ENCODE peak calls at places on chromosome 16, in six cellular contexts. J is ovary, T is K562, B is A549, P is sigmoid colon, M is esophagus muscularis mucosa. C is an unnamed sample. For H3K9me3, the result is how much of the 10 kb centered on the place peaks cover.

GRCh38 chr16:66287916-66288315 is 78.6 kb upstream of the CDH5 start:
- DNase-seq in J (no peak), T (no peak), B (no peak), P (peak), M (no peak), C (no peak)

GRCh38 chr16:71288890-71289731 is at the start of gene CMTR2:
- DNase-seq in J (peak), T (peak), B (peak), P (peak), M (peak), C (peak)

GRCh38 chr16:66135376-66135775 is 231.1 kb upstream of the CDH5 start:
- DNase-seq in J (peak), T (no peak), B (no peak), P (peak), M (no peak), C (no peak)

GRCh38 chr16:65713409-65713808 is 591.5 kb upstream of the CDH11 start:
- DNase-seq in J (no peak), T (no peak), B (no peak), P (no peak), M (no peak), C (no peak)

GRCh38 chr16:49365711-49366509 is 7.7 kb upstream of the C16orf78 start:
- DNase-seq in J (no peak), T (no peak), B (no peak), P (no peak), M (no peak), C (no peak)

GRCh38 chr16:16030449-16030848 is 81.0 kb downstream of the ABCC1 start:
- DNase-seq in J (no peak), T (no peak), B (no peak), P (no peak), M (no peak), C (no peak)

GRCh38 chr16:66226762-66227161 is 139.7 kb upstream of the CDH5 start:
- DNase-seq in J (no peak), T (no peak), B (no peak), P (no peak), M (no peak), C (no peak)

GRCh38 chr16:66740010-66740409 is 11.4 kb downstream of the DYNC1LI2 start:
- DNase-seq in J (no peak), T (peak), B (peak), P (no peak), M (no peak), C (no peak)

GRCh38 chr16:54938351-54939346 is 8.0 kb downstream of the IRX5 start:
- DNase-seq in J (no peak), T (no peak), B (no peak), P (no peak), M (peak), C (no peak)

GRCh38 chr16:10878328-10878643 is 1.3 kb downstream of the CIITA start:
- DNase-seq in J (no peak), T (no peak), B (no peak), P (no peak), M (no peak), C (no peak)

GRCh38 chr16:1466968-1467521 is 7.8 kb downstream of the CLCN7 start:
- DNase-seq in J (no peak), T (no peak), B (no peak), P (no peak), M (no peak), C (no peak)

GRCh38 chr16:83219285-83219684 is 588.5 kb upstream of the HSBP1 start:
- DNase-seq in J (no peak), T (no peak), B (no peak), P (no peak), M (no peak), C (no peak)

GRCh38 chr16:67490330-67491096 is 7.2 kb upstream of the AGRP start:
- DNase-seq in J (no peak), T (no peak), B (no peak), P (no peak), M (no peak), C (no peak)

GRCh38 chr16:11004351-11004750 is 60.0 kb downstream of the CLEC16A start:
- DNase-seq in J (no peak), T (no peak), B (no peak), P (no peak), M (no peak), C (no peak)

GRCh38 chr16:13397126-13397525 is 495.7 kb downstream of the SHISA9 start:
- DNase-seq in J (no peak), T (no peak), B (no peak), P (no peak), M (peak), C (no peak)

GRCh38 chr16:2979669-2980226 is 498 bp downstream of the PKMYT1 start:
- DNase-seq in J (peak), T (peak), B (no peak), P (no peak), M (no peak), C (no peak)

GRCh38 chr16:968620-969019 is 2.2 kb downstream of the LMF1 start:
- DNase-seq in J (no peak), T (no peak), B (no peak), P (no peak), M (no peak), C (no peak)

GRCh38 chr16:76265434-76266045 is 11.7 kb upstream of the CNTNAP4 start:
- DNase-seq in J (no peak), T (peak), B (peak), P (no peak), M (no peak), C (no peak)

GRCh38 chr16:67207857-67208524 is 9.1 kb downstream of the ELMO3 start:
- DNase-seq in J (no peak), T (peak), B (peak), P (no peak), M (no peak), C (no peak)

GRCh38 chr16:27318399-27319256 is 4.9 kb downstream of the IL4R start:
- DNase-seq in J (no peak), T (no peak), B (no peak), P (peak), M (no peak), C (no peak)

GRCh38 chr16:720990-721764 is at the start of gene ANTKMT:
- DNase-seq in J (peak), T (peak), B (peak), P (peak), M (no peak), C (peak)

GRCh38 chr16:11586856-11587642 is at the start of gene LITAF:
- DNase-seq in J (peak), T (peak), B (peak), P (peak), M (no peak), C (peak)

GRCh38 chr16:65624696-65625095 is 502.8 kb upstream of the CDH11 start:
- DNase-seq in J (no peak), T (no peak), B (no peak), P (no peak), M (no peak), C (no peak)

GRCh38 chr16:7303677-7304200 is 28.9 kb upstream of the RBFOX1 start:
- DNase-seq in J (no peak), T (no peak), B (no peak), P (no peak), M (no peak), C (no peak)

GRCh38 chr16:529012-529575 is 1.6 kb downstream of the CAPN15 start:
- DNase-seq in J (no peak), T (no peak), B (no peak), P (no peak), M (no peak), C (no peak)

GRCh38 chr16:86610779-86611516 is 32.6 kb downstream of the FOXL1 start:
- DNase-seq in J (no peak), T (no peak), B (no peak), P (no peak), M (no peak), C (no peak)

GRCh38 chr16:86611517-86611840 is 33.1 kb downstream of the FOXL1 start:
- DNase-seq in J (no peak), T (no peak), B (no peak), P (no peak), M (no peak), C (no peak)

GRCh38 chr16:86614699-86615098 is 36.4 kb downstream of the FOXL1 start:
- DNase-seq in J (no peak), T (no peak), B (no peak), P (no peak), M (no peak), C (no peak)

GRCh38 chr16:86609661-86610060 is 31.3 kb downstream of the FOXL1 start:
- DNase-seq in J (no peak), T (no peak), B (no peak), P (no peak), M (no peak), C (no peak)

GRCh38 chr16:86611958-86612357 is 33.6 kb downstream of the FOXL1 start:
- DNase-seq in J (no peak), T (no peak), B (no peak), P (no peak), M (no peak), C (no peak)
- TF ChIP-seq EP300 in J (no peak), T (no peak), B (no peak), P (no peak), M (no peak), C (no peak)

GRCh38 chr16:31265329-31266245 is 5.8 kb downstream of the ITGAM start:
- DNase-seq in J (no peak), T (no peak), B (peak), P (peak), M (no peak), C (peak)
- TF ChIP-seq POLR2A in J (no peak), T (no peak), B (no peak), P (no peak), M (no peak), C (no peak)

DNA sequence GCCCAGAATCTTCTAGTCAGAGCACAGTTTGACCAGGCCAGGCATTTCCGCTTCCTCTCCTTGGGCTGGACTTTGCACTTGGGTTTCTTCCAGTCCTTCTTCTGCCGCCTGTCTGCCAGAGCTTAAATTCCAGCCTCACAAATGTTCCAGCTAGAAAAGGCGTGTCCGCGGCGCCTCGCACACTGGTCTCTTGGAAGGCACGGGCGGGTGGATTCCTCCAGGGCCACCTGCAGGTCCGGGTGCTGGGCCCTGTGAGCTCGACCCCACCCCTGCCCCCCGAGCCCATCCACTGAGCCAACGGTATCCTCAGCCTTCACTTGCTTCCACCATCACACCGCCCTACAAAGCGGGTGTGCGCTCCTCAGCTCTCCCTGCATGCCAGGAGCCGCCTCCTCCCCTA is 2026.5 kb downstream of the TP53TG3F start:
- DNase-seq in J (no peak), T (no peak), B (no peak), P (no peak), M (no peak), C (no peak)
- H3K9me3 ChIP-seq in J (under half), T (under half), B (under half), P (under half), M (under half), C (under half)

DNA sequence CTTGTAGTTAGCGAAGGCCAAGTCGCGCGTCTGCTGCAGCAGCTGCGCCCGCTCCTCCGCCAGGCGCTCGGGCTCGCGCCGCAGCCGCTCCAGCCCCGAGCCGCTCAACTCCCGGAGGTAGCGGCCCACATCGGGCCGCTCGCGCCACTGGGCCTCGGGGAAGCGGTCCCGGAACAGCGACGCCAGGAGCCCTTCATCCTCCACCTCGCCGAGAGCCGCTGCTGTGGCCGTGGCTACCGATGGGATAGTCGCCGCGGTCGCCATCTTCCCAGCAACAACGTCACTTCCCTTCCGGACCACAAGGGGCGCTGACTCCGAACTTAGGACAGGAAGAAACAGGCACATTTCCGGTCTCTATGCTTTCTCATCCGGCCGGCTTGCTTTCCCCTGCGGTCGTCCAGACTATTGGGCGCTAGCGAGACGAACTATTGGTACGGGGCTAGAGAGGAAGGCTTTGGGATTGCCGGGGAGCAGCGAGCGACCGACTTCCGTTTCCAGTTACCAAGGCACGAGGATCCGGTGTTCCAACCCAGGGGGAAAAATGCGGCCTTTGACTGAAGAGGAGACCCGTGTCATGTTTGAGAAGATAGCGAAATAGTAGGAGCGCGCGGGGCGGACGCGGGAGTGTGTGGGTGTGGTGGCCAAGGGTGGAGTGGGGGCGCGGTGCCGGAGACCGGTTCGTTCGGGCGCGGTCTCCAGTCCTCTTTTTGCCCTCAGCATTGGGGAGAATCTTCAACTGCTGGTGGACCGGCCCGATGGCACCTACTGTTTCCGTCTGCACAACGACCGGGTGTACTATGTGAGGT is at the start of the genes COG8 and NIP7:
- DNase-seq in J (peak), T (peak), B (peak), P (peak), M (peak), C (peak)
- TF ChIP-seq EP300 in J (no peak), T (peak), B (no peak), P (no peak), M (no peak), C (no peak)

DNA sequence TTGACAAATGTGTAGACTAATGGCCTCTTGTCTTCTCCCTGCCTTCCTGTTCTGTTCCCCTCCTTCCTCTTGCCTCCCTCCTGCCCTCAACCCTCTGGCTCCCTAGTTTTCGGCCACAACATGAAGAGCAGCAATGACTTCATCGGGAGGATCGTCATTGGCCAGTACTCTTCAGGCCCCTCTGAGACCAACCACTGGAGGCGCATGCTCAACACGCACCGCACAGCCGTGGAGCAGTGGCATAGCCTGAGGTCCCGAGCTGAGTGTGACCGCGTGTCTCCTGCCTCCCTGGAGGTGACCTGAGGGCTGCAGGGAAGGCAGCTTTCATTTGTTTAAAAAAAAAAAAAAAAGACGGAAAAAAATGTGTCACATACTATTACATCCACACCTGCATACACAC is 18.8 kb upstream of the CLEC19A start:
- DNase-seq in J (no peak), T (no peak), B (no peak), P (no peak), M (no peak), C (no peak)
- TF ChIP-seq POLR2A in J (no peak), T (no peak), B (no peak), P (no peak), M (no peak), C (no peak)

GRCh38 chr16:30369938-30370443 is 303 bp downstream of the TBC1D10B start:
- DNase-seq in J (no peak), T (no peak), B (no peak), P (no peak), M (no peak), C (no peak)

GRCh38 chr16:30369091-30369937 is 980 bp downstream of the TBC1D10B start:
- DNase-seq in J (no peak), T (no peak), B (no peak), P (peak), M (no peak), C (no peak)

GRCh38 chr16:30372037-30372712 is 1.9 kb upstream of the TBC1D10B start:
- DNase-seq in J (no peak), T (no peak), B (no peak), P (no peak), M (no peak), C (no peak)

GRCh38 chr16:30371248-30371816 is 1.0 kb upstream of the TBC1D10B start:
- DNase-seq in J (no peak), T (no peak), B (no peak), P (no peak), M (no peak), C (no peak)

GRCh38 chr16:30370444-30371247 is at the start of gene TBC1D10B:
- DNase-seq in J (peak), T (peak), B (peak), P (peak), M (peak), C (peak)
- H3K9me3 ChIP-seq in J (under half), T (under half), B (under half), P (under half), M (under half), C (under half)

DNA sequence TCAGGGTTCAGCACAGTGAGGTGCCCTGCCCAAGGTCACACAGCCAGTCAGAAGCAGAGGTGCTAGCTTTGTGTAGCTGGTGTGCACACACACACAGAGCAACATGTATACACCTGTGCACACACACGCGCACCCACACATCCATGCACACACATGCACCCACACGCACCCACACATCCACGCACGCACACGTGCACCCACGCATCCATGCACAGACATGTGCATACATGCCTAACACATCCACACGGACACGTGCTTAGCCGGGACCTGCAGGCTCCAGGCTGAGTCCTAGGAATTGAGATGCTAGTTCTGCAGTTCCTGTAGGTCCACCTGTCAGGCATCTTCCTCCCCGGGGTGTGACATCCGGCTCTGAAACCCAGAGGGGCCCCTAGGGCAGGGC is 13.0 kb upstream of the DPEP1 start:
- DNase-seq in J (no peak), T (no peak), B (no peak), P (no peak), M (no peak), C (no peak)
- TF ChIP-seq EP300 in J (no peak), T (no peak), B (no peak), P (no peak), M (no peak), C (no peak)

GRCh38 chr16:90018297-90019200 is 707 bp downstream of the DBNDD1 start:
- DNase-seq in J (peak), T (peak), B (no peak), P (no peak), M (no peak), C (peak)

GRCh38 chr16:90020838-90021382 is 1.7 kb upstream of the DBNDD1 start:
- DNase-seq in J (no peak), T (no peak), B (no peak), P (no peak), M (no peak), C (no peak)

GRCh38 chr16:90020260-90020837 is 1.1 kb upstream of the DBNDD1 start:
- DNase-seq in J (no peak), T (no peak), B (no peak), P (no peak), M (no peak), C (no peak)

GRCh38 chr16:90019201-90019542 is at the start of gene DBNDD1:
- DNase-seq in J (no peak), T (no peak), B (no peak), P (no peak), M (no peak), C (peak)

GRCh38 chr16:90019543-90020259 is 445 bp upstream of the DBNDD1 start:
- DNase-seq in J (peak), T (peak), B (peak), P (no peak), M (no peak), C (peak)
- TF ChIP-seq POLR2A in J (no peak), T (peak), B (peak), P (no peak), M (no peak), C (no peak)